ENCODE peak calls at places on chromosomes 5 and 9, in nine cellular contexts. S is fibroblast of lung, I is left ventricle myocardium inferior, Y is aorta, H is lower lobe of right lung, W is GM23248, A is PC-3, Z is GM23338, E is psoas muscle. O is an unnamed sample. For H3K36me3, the result is how much of the 10 kb centered on the place peaks cover.

GRCh38 chr5:150043657-150044333 is 42.6 kb downstream of the CSF1R start:
- DNase-seq in S (peak), I (no peak), Y (no peak), H (no peak), W (peak), A (no peak), Z (no peak), E (no peak), O (no peak)

GRCh38 chr5:147483961-147484707 is 25.7 kb downstream of the DPYSL3 start:
- DNase-seq in S (peak), I (peak), Y (peak), H (no peak), W (peak), A (no peak), Z (no peak), E (peak), O (no peak)

GRCh38 chr5:134550271-134551214 is 25.1 kb downstream of the JADE2 start:
- DNase-seq in S (peak), I (peak), Y (no peak), H (no peak), W (peak), A (no peak), Z (no peak), E (no peak), O (no peak)

GRCh38 chr9:686381-686813 is 155.1 kb upstream of the DMRT1 start:
- DNase-seq in S (peak), I (no peak), Y (peak), H (no peak), W (peak), A (peak), Z (no peak), E (no peak), O (peak)

GRCh38 chr5:180101451-180102105 is 30.0 kb upstream of the RNF130 start:
- DNase-seq in S (no peak), I (no peak), Y (no peak), H (peak), W (no peak), A (no peak), Z (no peak), E (no peak), O (no peak)

GRCh38 chr5:38872826-38873225 is 27.0 kb downstream of the OSMR start:
- DNase-seq in S (no peak), I (no peak), Y (no peak), H (no peak), W (peak), A (no peak), Z (no peak), E (no peak), O (no peak)

GRCh38 chr5:123817267-123817666 is 305.3 kb downstream of the CSNK1G3 start:
- DNase-seq in S (no peak), I (no peak), Y (no peak), H (no peak), W (no peak), A (no peak), Z (no peak), E (no peak), O (no peak)

GRCh38 chr5:11962122-11962521 is 57.9 kb upstream of the CTNND2 start:
- DNase-seq in S (no peak), I (no peak), Y (no peak), H (no peak), W (no peak), A (no peak), Z (no peak), E (no peak), O (no peak)

GRCh38 chr9:98202252-98202651 is 9.8 kb upstream of the CORO2A start:
- DNase-seq in S (no peak), I (no peak), Y (no peak), H (no peak), W (no peak), A (no peak), Z (no peak), E (no peak), O (no peak)

GRCh38 chr5:90289837-90290236 is 119.7 kb downstream of the CETN3 start:
- DNase-seq in S (peak), I (no peak), Y (no peak), H (no peak), W (no peak), A (no peak), Z (peak), E (no peak), O (no peak)

GRCh38 chr9:110592075-110592830 is 12.7 kb upstream of the SVEP1 start:
- DNase-seq in S (no peak), I (no peak), Y (no peak), H (no peak), W (peak), A (no peak), Z (no peak), E (no peak), O (no peak)

GRCh38 chr5:157222506-157223230 is 42.0 kb downstream of the ITK start:
- DNase-seq in S (peak), I (no peak), Y (no peak), H (no peak), W (peak), A (peak), Z (no peak), E (no peak), O (no peak)

GRCh38 chr9:105168935-105169334 is 75.5 kb upstream of the SLC44A1 start:
- DNase-seq in S (peak), I (no peak), Y (no peak), H (no peak), W (peak), A (no peak), Z (no peak), E (no peak), O (no peak)

GRCh38 chr5:177471610-177472356 is 1.7 kb downstream of the DBN1 start:
- DNase-seq in S (peak), I (peak), Y (no peak), H (no peak), W (peak), A (no peak), Z (no peak), E (peak), O (no peak)

GRCh38 chr5:179162351-179163235 is 102.4 kb downstream of the ZNF354C start:
- DNase-seq in S (no peak), I (no peak), Y (peak), H (peak), W (no peak), A (no peak), Z (no peak), E (no peak), O (peak)

GRCh38 chr5:5881294-5881693 is 458.8 kb downstream of the ICE1 start:
- DNase-seq in S (no peak), I (no peak), Y (no peak), H (no peak), W (no peak), A (peak), Z (peak), E (no peak), O (no peak)

GRCh38 chr9:92808726-92809451 is 44.3 kb upstream of the BICD2 start:
- DNase-seq in S (peak), I (peak), Y (peak), H (peak), W (peak), A (peak), Z (peak), E (peak), O (peak)

GRCh38 chr5:73312146-73312871 is 136.3 kb downstream of the FOXD1 start:
- DNase-seq in S (peak), I (no peak), Y (peak), H (no peak), W (peak), A (no peak), Z (peak), E (no peak), O (no peak)

GRCh38 chr9:214488-215448 is at the start of gene DOCK8:
- DNase-seq in S (peak), I (peak), Y (peak), H (peak), W (peak), A (peak), Z (peak), E (peak), O (no peak)

GRCh38 chr9:129125478-129125877 is 14.3 kb downstream of the PTPA start:
- DNase-seq in S (peak), I (no peak), Y (no peak), H (no peak), W (peak), A (peak), Z (no peak), E (no peak), O (no peak)

GRCh38 chr5:127002390-127002789 is 28.0 kb downstream of the MARCHF3 start:
- DNase-seq in S (peak), I (no peak), Y (no peak), H (no peak), W (peak), A (no peak), Z (no peak), E (no peak), O (no peak)

GRCh38 chr5:6403416-6403815 is 25.1 kb upstream of the MED10 start:
- DNase-seq in S (no peak), I (no peak), Y (no peak), H (no peak), W (no peak), A (no peak), Z (no peak), E (no peak), O (no peak)

GRCh38 chr5:63603001-63603400 is 359.2 kb downstream of the HTR1A start:
- DNase-seq in S (no peak), I (no peak), Y (no peak), H (no peak), W (no peak), A (no peak), Z (no peak), E (no peak), O (no peak)

GRCh38 chr5:65483474-65484346 is 2.0 kb upstream of the ADAMTS6 start:
- DNase-seq in S (peak), I (no peak), Y (no peak), H (no peak), W (peak), A (peak), Z (peak), E (no peak), O (no peak)

GRCh38 chr9:125747053-125747764 is at the start of gene PBX3:
- DNase-seq in S (peak), I (peak), Y (peak), H (peak), W (peak), A (peak), Z (peak), E (peak), O (no peak)

GRCh38 chr5:102590467-102590866 is 91.7 kb upstream of the SLCO6A1 start:
- DNase-seq in S (no peak), I (no peak), Y (no peak), H (no peak), W (no peak), A (no peak), Z (no peak), E (no peak), O (no peak)

GRCh38 chr9:77980622-77981021 is 51.0 kb downstream of the GNAQ start:
- DNase-seq in S (peak), I (no peak), Y (no peak), H (no peak), W (peak), A (no peak), Z (no peak), E (no peak), O (no peak)

GRCh38 chr5:99072846-99073245 is 144.0 kb upstream of the CHD1 start:
- DNase-seq in S (no peak), I (no peak), Y (no peak), H (no peak), W (no peak), A (no peak), Z (no peak), E (no peak), O (no peak)

GRCh38 chr5:23742701-23743100 is 235.3 kb downstream of the PRDM9 start:
- DNase-seq in S (no peak), I (no peak), Y (no peak), H (no peak), W (no peak), A (peak), Z (no peak), E (no peak), O (no peak)

GRCh38 chr5:59097116-59097515 is 514.2 kb downstream of the RAB3C start:
- DNase-seq in S (peak), I (no peak), Y (no peak), H (no peak), W (peak), A (no peak), Z (no peak), E (no peak), O (no peak)

GRCh38 chr9:38094165-38094564 is 25.1 kb upstream of the SHB start:
- DNase-seq in S (no peak), I (no peak), Y (no peak), H (no peak), W (no peak), A (no peak), Z (no peak), E (no peak), O (no peak)

GRCh38 chr5:42994285-42995151 is 45.6 kb downstream of the ANXA2R start:
- DNase-seq in S (peak), I (peak), Y (peak), H (peak), W (peak), A (no peak), Z (peak), E (peak), O (peak)

GRCh38 chr9:35162605-35163315 is 951 bp downstream of the UNC13B start:
- DNase-seq in S (peak), I (no peak), Y (no peak), H (no peak), W (peak), A (peak), Z (peak), E (no peak), O (no peak)

GRCh38 chr5:170151105-170151831 is 45.6 kb downstream of the FOXI1 start:
- DNase-seq in S (peak), I (peak), Y (peak), H (peak), W (peak), A (peak), Z (peak), E (no peak), O (peak)

GRCh38 chr5:117077142-117077541 is 502.5 kb upstream of the SEMA6A start:
- DNase-seq in S (no peak), I (no peak), Y (no peak), H (no peak), W (peak), A (peak), Z (peak), E (no peak), O (no peak)

GRCh38 chr9:77756449-77756848 is 108.3 kb upstream of the GNA14 start:
- DNase-seq in S (no peak), I (no peak), Y (no peak), H (no peak), W (no peak), A (peak), Z (no peak), E (no peak), O (no peak)

GRCh38 chr5:14215901-14216300 is 72.8 kb downstream of the TRIO start:
- DNase-seq in S (no peak), I (no peak), Y (no peak), H (no peak), W (no peak), A (no peak), Z (no peak), E (no peak), O (no peak)
- H3K27ac ChIP-seq in S (no peak), I (no peak), Y (no peak), H (peak), W (peak), A (no peak), Z (no peak), E (no peak), O (peak)

GRCh38 chr9:127558581-127559246 is 53.4 kb upstream of the STXBP1 start:
- DNase-seq in S (no peak), I (no peak), Y (no peak), H (no peak), W (peak), A (no peak), Z (no peak), E (no peak), O (no peak)
- H3K36me3 ChIP-seq in S (under half), I (under half), Y (under half), H (under half), W (under half), A (under half), Z (under half), E (under half), O (half or more)

DNA sequence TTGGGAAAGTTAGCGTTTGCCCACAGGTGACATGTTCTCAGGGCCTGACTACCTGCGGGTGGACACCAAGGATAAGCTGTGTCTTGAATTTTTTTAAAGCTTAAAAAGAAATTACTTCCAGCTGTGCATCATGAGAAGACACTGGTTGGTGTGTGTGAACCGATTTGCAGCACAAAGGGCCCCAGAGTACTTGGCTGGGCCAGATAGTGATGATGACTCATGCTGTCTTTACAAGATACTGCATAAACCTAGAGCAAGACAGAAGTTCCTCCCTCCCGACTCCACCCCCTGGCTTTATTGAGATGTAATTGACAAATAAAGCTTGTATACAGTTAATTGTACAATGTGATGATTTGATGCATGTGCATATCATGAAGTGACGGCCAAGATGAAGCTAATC is 212.8 kb downstream of the NXNL2 start:
- DNase-seq in S (peak), I (peak), Y (no peak), H (no peak), W (peak), A (peak), Z (peak), E (no peak), O (no peak)
- H3K27ac ChIP-seq in S (peak), I (peak), Y (no peak), H (no peak), W (peak), A (peak), Z (no peak), E (no peak), O (peak)

GRCh38 chr9:72509053-72509452 is 12.4 kb upstream of the TMC1 start:
- DNase-seq in S (peak), I (no peak), Y (no peak), H (no peak), W (peak), A (peak), Z (no peak), E (no peak), O (no peak)

GRCh38 chr9:72509635-72510034 is 11.8 kb upstream of the TMC1 start:
- DNase-seq in S (peak), I (no peak), Y (no peak), H (no peak), W (peak), A (peak), Z (no peak), E (no peak), O (no peak)

DNA sequence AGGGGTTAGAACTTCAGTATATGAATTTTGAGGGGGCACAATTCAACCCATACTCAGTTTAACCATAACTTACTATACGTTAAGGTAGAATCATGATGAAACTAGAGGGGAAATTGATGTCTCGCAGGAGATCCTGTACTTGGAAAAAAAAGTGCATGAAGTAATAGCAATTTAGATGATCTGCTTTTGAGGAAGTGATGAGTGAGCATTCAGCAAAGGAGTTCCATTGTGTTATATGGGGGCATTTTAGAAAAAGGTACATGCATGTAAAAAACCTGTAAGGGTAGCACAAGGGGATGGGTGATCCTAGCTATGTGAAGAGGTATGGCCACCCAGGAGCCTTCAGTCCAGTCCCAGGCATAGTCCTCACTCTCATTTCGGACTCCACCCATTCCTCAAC is 14.8 kb upstream of the TMC1 start:
- DNase-seq in S (no peak), I (no peak), Y (no peak), H (no peak), W (no peak), A (no peak), Z (no peak), E (no peak), O (no peak)
- H3K36me3 ChIP-seq in S (under half), I (under half), Y (under half), H (under half), W (under half), A (under half), Z (under half), E (under half), O (under half)

DNA sequence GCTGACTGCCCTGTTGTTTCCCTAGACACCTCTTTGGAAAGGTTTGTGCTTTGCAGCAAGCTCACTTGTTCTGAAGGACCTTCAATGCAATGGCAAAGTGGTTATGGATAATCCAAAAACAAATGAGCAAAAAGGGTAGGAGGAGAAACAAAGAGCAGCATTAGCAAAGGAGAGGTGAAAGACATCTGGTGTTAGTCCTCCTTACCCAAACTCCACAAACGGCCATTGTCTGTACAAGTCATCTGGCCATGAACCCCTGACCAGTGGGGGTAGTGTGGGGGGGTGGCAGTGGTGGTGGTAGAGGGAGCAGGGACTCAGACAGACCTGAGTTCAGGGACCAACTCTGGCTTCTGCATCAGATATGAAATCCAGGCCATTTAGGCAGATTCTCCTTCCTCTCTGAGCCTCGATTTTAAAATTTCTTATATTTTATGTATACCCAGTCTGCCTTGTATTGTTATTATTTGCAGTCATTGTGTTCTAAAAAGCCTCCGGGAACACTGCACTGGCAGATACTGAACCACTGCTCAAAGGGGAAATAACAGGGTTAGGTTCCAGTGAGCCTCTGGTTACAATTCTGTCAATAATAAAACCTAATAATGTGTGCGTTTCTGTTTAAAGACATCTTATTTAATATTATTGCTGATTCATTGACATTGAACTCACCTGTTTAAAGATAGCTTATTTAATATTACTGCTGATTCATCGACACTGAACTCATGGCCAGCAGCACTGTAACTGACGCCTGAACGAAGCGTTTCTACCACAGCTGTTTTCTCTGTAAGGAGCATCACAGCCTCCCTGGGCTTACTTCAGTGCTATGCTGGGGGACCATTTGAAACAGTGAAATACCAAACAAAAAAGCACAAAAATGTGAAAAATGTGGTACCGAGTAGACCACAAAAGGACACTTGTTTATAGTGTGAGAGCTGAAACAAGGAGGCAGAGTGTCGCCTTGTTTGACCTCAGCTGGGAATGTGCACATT is 156.0 kb downstream of the SEC61B start:
- DNase-seq in S (peak), I (no peak), Y (no peak), H (no peak), W (peak), A (no peak), Z (peak), E (no peak), O (no peak)
- H3K27ac ChIP-seq in S (no peak), I (no peak), Y (no peak), H (no peak), W (no peak), A (no peak), Z (no peak), E (no peak), O (no peak)

DNA sequence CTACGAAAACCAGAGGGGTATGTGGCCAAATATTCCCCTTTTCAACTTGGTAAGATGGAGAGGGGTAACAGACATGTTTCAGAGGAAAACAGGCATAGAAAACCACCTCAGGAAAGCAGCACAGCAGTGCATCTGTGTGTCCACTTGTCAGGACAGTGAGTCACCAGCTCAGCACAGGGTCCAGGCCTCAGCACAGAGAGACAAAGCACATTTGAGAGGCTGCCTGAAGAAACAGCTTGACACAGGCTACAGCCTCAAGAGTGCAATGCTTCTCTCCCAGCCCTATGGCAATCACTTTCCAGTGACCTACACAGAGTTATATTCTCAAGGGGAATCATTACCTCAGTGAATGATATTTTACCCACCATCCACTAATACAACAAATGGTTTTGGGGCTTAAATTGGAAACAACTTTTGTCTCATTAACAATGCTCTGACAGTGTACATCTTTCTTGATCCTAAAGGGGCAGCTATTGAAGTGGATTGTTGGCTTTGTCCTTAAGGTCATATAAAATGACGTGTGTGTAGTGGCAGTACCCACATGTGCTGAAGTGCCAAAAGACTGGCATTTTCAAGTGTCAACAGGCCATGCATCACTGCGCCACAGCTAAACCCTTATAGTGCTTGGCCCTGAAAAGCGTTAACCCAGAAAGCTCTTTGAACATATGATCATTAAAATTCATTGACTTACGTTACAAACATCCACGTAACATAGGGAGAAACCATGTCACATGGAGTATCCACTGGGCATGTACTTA is 46.4 kb downstream of the ERMP1 start:
- DNase-seq in S (peak), I (no peak), Y (no peak), H (no peak), W (peak), A (no peak), Z (no peak), E (no peak), O (no peak)
- H3K36me3 ChIP-seq in S (under half), I (half or more), Y (under half), H (under half), W (under half), A (under half), Z (under half), E (under half), O (under half)